ENCODE peak calls at places on chromosome 3, in four cellular contexts. W, K, U and A are unnamed samples.

GRCh38 chr3:134311693-134312071 is 61.0 kb upstream of the RYK start:
- DNase-seq in U (no peak), W (no peak), K (no peak), A (no peak)

GRCh38 chr3:10956991-10957390 is 35.6 kb upstream of the SLC6A1 start:
- DNase-seq in K (no peak), W (no peak), U (no peak), A (no peak)

GRCh38 chr3:35187908-35188307 is 451.4 kb upstream of the ARPP21 start:
- DNase-seq in U (no peak), K (no peak), W (no peak), A (no peak)

GRCh38 chr3:120770891-120771290 is 28.3 kb downstream of the GTF2E1 start:
- DNase-seq in K (no peak), W (no peak), U (no peak), A (no peak)

GRCh38 chr3:37820213-37820612 is 41.5 kb upstream of the CTDSPL start:
- DNase-seq in K (no peak), U (no peak), W (no peak), A (no peak)

GRCh38 chr3:55203486-55204010 is 275.7 kb upstream of the LRTM1 start:
- DNase-seq in K (no peak), U (no peak), W (no peak), A (no peak)

GRCh38 chr3:89560546-89560945 is 453.1 kb downstream of the EPHA3 start:
- DNase-seq in W (peak), K (no peak), U (no peak), A (no peak)

GRCh38 chr3:190517696-190518095 is 3.8 kb downstream of the IL1RAP start:
- DNase-seq in K (no peak), W (peak), U (no peak), A (no peak)

GRCh38 chr3:31227152-31227581 is 305.6 kb upstream of the STT3B start:
- DNase-seq in U (no peak), W (no peak), K (no peak), A (no peak)

GRCh38 chr3:143970773-143971366 is 753 bp upstream of the DIPK2A start:
- DNase-seq in W (peak), U (peak), K (peak), A (peak)

GRCh38 chr3:24740367-24740766 is 245.7 kb upstream of the THRB start:
- DNase-seq in W (no peak), K (no peak), U (no peak), A (no peak)

GRCh38 chr3:138479355-138479964 is 45.0 kb downstream of the ESYT3 start:
- DNase-seq in U (no peak), W (peak), K (no peak), A (no peak)